ENCODE peak calls at places on chromosomes 5 and 9, in six cellular contexts. X, O, I, D, P and F are unnamed samples.

GRCh38 chr5:112339761-112340160 is 79.3 kb downstream of the EPB41L4A start:
- DNase-seq in X (no peak), O (no peak), I (no peak), P (no peak), D (no peak), F (no peak)

GRCh38 chr9:124666642-124667041 is 104.5 kb downstream of the NR6A1 start:
- DNase-seq in O (no peak), P (no peak), I (no peak), D (no peak), X (no peak), F (no peak)

GRCh38 chr5:71883745-71884103 is 164.6 kb downstream of the CARTPT start:
- DNase-seq in X (no peak), D (no peak), I (no peak), O (no peak), P (no peak), F (no peak)

GRCh38 chr5:117262607-117263131 is 688.0 kb upstream of the SEMA6A start:
- DNase-seq in P (no peak), O (no peak), D (no peak), X (no peak), I (no peak), F (no peak)

GRCh38 chr9:9752722-9753121 is 860.1 kb downstream of the PTPRD start:
- DNase-seq in O (no peak), P (no peak), I (no peak), X (no peak), D (no peak), F (no peak)

GRCh38 chr5:1661831-1662558 is 137.6 kb downstream of the MRPL36 start:
- DNase-seq in X (no peak), I (no peak), P (no peak), D (no peak), O (no peak), F (no peak)

GRCh38 chr5:176542135-176542595 is 5.0 kb upstream of the RNF44 start:
- DNase-seq in I (no peak), D (no peak), O (peak), P (no peak), X (peak), F (peak)

GRCh38 chr9:83059417-83059816 is 3.5 kb downstream of the RASEF start:
- DNase-seq in O (no peak), X (no peak), D (no peak), I (no peak), P (peak), F (no peak)

GRCh38 chr5:18119156-18119785 is 485.0 kb downstream of the TAF11L14 start:
- DNase-seq in X (no peak), O (no peak), D (peak), P (no peak), I (no peak), F (no peak)